ENCODE peak calls at places on chromosomes 5 and 9, in eight cellular contexts. A is fibroblast of lung; P is right cardiac atrium; R is CD8-positive, alpha-beta memory T cell; M is naive thymus-derived CD4-positive, alpha-beta T cell; V is left ventricle myocardium inferior; N is effector memory CD4-positive, alpha-beta T cell; J is neuronal stem cell. H is an unnamed sample. For H3K27me3, the result is how much of the 10 kb centered on the place peaks cover.

GRCh38 chr9:28848671-28849070 is 1275.4 kb upstream of the C9orf72 start:
- DNase-seq in R (no peak), V (no peak), N (no peak), P (no peak), J (no peak), M (no peak), A (no peak), H (no peak)

GRCh38 chr5:13629218-13629617 is 315.3 kb downstream of the DNAH5 start:
- DNase-seq in M (no peak), N (no peak), V (no peak), R (no peak), A (no peak), J (no peak), P (no peak), H (no peak)

GRCh38 chr5:163529698-163530097 is 24.3 kb downstream of the MAT2B start:
- DNase-seq in N (no peak), M (no peak), A (no peak), V (peak), P (peak), J (no peak), R (no peak), H (no peak)

GRCh38 chr5:167998148-167998767 is 293.2 kb upstream of the WWC1 start:
- DNase-seq in R (no peak), V (no peak), P (no peak), A (peak), J (no peak), N (no peak), M (no peak), H (no peak)

GRCh38 chr9:127962278-127962677 is 18.5 kb downstream of the EEIG1 start:
- DNase-seq in A (no peak), N (no peak), P (peak), M (no peak), J (no peak), V (no peak), R (no peak), H (no peak)

GRCh38 chr5:178424141-178424855 is 165.9 kb downstream of the COL23A1 start:
- DNase-seq in J (no peak), R (no peak), N (no peak), V (no peak), P (no peak), M (no peak), A (no peak), H (no peak)

GRCh38 chr9:88741335-88741734 is 206.4 kb downstream of the NXNL2 start:
- DNase-seq in P (no peak), N (no peak), V (no peak), M (no peak), J (no peak), A (no peak), R (no peak), H (peak)

GRCh38 chr9:116337015-116337414 is 183.4 kb downstream of the PAPPA start:
- DNase-seq in A (peak), P (no peak), R (no peak), M (no peak), V (no peak), J (no peak), N (no peak), H (peak)

GRCh38 chr5:97149689-97150088 is 7.3 kb upstream of the LIX1 start:
- DNase-seq in A (no peak), M (no peak), N (no peak), V (no peak), R (no peak), J (no peak), P (no peak), H (no peak)

GRCh38 chr9:121284733-121285451 is 16.9 kb downstream of the GSN start:
- DNase-seq in N (no peak), P (no peak), M (no peak), J (no peak), V (no peak), A (no peak), R (no peak), H (no peak)

GRCh38 chr5:137896560-137896959 is 7.3 kb downstream of the PKD2L2 start:
- DNase-seq in A (no peak), J (no peak), N (no peak), P (no peak), R (no peak), V (no peak), M (no peak), H (no peak)

GRCh38 chr5:66425842-66426241 is 170.4 kb upstream of the MAST4 start:
- DNase-seq in N (no peak), J (no peak), P (no peak), A (no peak), M (no peak), V (no peak), R (no peak), H (no peak)

GRCh38 chr5:81853005-81853357 is 102.1 kb upstream of the SSBP2 start:
- DNase-seq in N (no peak), A (no peak), J (no peak), V (no peak), R (no peak), P (no peak), M (no peak), H (no peak)

GRCh38 chr5:85108471-85108870 is 723.8 kb upstream of the EDIL3 start:
- DNase-seq in M (no peak), A (no peak), N (no peak), P (no peak), R (no peak), V (no peak), J (no peak), H (no peak)

GRCh38 chr9:89425921-89426388 is 72.0 kb downstream of the SEMA4D start:
- DNase-seq in R (no peak), A (peak), M (no peak), J (no peak), P (no peak), V (no peak), N (no peak), H (no peak)

GRCh38 chr9:83935276-83935890 is 14.2 kb upstream of the KIF27 start:
- DNase-seq in N (no peak), A (peak), M (no peak), R (no peak), J (peak), P (no peak), V (no peak), H (peak)

GRCh38 chr5:170757182-170757601 is 26.3 kb upstream of the GABRP start:
- DNase-seq in V (no peak), R (no peak), N (no peak), P (no peak), A (peak), J (no peak), M (no peak), H (no peak)

GRCh38 chr9:136258786-136259516 is 13.3 kb upstream of the QSOX2 start:
- DNase-seq in R (no peak), N (no peak), V (no peak), A (no peak), P (no peak), M (no peak), J (no peak), H (no peak)

GRCh38 chr5:1761453-1761755 is 38.2 kb downstream of the MRPL36 start:
- DNase-seq in V (no peak), J (no peak), A (no peak), P (no peak), M (peak), R (no peak), N (no peak), H (no peak)

GRCh38 chr9:130542457-130543228 is 36.7 kb upstream of the FUBP3 start:
- DNase-seq in P (no peak), M (no peak), N (no peak), R (no peak), J (no peak), A (no peak), V (no peak), H (no peak)

GRCh38 chr5:176383961-176384360 is 4.4 kb downstream of the NOP16 start:
- DNase-seq in M (no peak), N (no peak), V (no peak), P (no peak), J (no peak), R (no peak), A (no peak), H (no peak)

GRCh38 chr5:61277190-61277589 is 54.9 kb upstream of the ZSWIM6 start:
- DNase-seq in R (no peak), N (no peak), J (no peak), M (no peak), A (peak), P (peak), V (no peak), H (no peak)

GRCh38 chr5:116788851-116789403 is 214.3 kb upstream of the SEMA6A start:
- DNase-seq in V (no peak), M (no peak), A (no peak), R (no peak), N (no peak), J (no peak), P (no peak), H (no peak)

GRCh38 chr5:142634375-142635018 is 51.4 kb downstream of the FGF1 start:
- DNase-seq in R (no peak), N (no peak), V (no peak), A (peak), J (no peak), M (no peak), P (no peak), H (no peak)

GRCh38 chr5:148372883-148373282 is 10.9 kb upstream of the FBXO38 start:
- DNase-seq in P (no peak), R (no peak), M (no peak), A (peak), N (no peak), J (no peak), V (no peak), H (no peak)

GRCh38 chr5:134917070-134917831 is 12.3 kb downstream of the PCBD2 start:
- DNase-seq in M (no peak), P (no peak), A (no peak), J (no peak), N (no peak), V (no peak), R (no peak), H (no peak)

GRCh38 chr9:134623408-134624066 is 18.1 kb upstream of the COL5A1 start:
- DNase-seq in R (no peak), M (no peak), V (no peak), P (peak), J (no peak), N (no peak), A (peak), H (no peak)

GRCh38 chr9:134625361-134626140 is 16.1 kb upstream of the COL5A1 start:
- DNase-seq in M (no peak), R (no peak), P (peak), A (peak), J (no peak), N (no peak), V (no peak), H (no peak)

GRCh38 chr9:134626141-134626423 is 15.5 kb upstream of the COL5A1 start:
- DNase-seq in A (no peak), R (no peak), N (no peak), M (no peak), V (no peak), P (no peak), J (no peak), H (no peak)

GRCh38 chr9:134624119-134624826 is 17.3 kb upstream of the COL5A1 start:
- DNase-seq in V (no peak), R (no peak), N (no peak), J (no peak), M (no peak), P (peak), A (no peak), H (no peak)

GRCh38 chr9:134624827-134625181 is 16.8 kb upstream of the COL5A1 start:
- DNase-seq in R (no peak), M (no peak), J (no peak), A (peak), V (no peak), P (peak), N (no peak), H (no peak)
- H3K4me3 ChIP-seq in R (no peak), M (no peak), J (no peak), A (no peak), V (no peak), P (no peak), N (no peak), H (no peak)

DNA sequence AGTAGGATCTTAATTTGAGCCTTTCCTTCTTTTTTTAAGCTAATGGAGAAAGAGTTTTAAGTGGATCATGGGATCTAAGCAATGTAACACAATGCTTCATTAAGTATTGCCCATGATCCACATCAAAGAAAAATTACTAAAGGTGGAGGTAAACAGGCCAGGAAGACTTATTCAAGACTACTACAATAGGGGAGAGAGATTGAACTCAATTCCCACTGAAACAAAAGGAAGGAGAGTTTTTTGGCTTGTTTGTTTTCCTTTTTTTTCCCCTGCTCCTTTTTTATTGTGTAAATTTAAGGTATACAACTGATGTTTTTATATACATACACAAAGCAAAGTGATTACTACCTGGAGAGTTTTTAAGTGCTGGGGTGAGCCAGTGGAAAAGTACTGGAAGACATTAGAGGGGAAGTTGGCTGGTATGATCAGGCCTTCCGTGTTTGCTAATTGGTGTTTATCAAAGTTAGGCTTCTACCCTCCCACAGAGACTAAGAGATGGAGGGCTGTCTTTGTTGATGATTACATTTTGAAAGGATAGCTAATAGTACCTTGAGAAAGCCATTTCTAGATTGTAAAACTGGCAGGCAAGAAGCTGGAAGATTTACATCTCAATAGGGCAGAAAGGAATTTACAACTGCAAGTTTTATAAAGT is 262.7 kb downstream of the CHSY3 start:
- DNase-seq in M (no peak), R (no peak), A (no peak), V (no peak), N (no peak), P (no peak), J (no peak), H (no peak)
- H3K27ac ChIP-seq in M (no peak), R (no peak), A (no peak), V (no peak), N (no peak), P (no peak), J (no peak), H (no peak)

GRCh38 chr9:93944011-93944410 is 11.1 kb downstream of the BARX1 start:
- DNase-seq in P (no peak), J (no peak), R (no peak), V (no peak), N (no peak), A (no peak), M (no peak), H (no peak)
- H3K27me3 ChIP-seq in P (under half), J (half or more), R (under half), V (half or more), N (under half), A (under half), M (under half), H (under half)

GRCh38 chr5:139653616-139654015 is 5.5 kb downstream of the CXXC5 start:
- DNase-seq in N (no peak), M (no peak), P (peak), V (no peak), A (no peak), J (no peak), R (no peak), H (no peak)
- H3K4me3 ChIP-seq in N (no peak), M (no peak), P (no peak), V (peak), A (no peak), J (no peak), R (no peak), H (no peak)

GRCh38 chr5:10604975-10605374 is 41.1 kb downstream of the ANKRD33B start:
- DNase-seq in M (no peak), R (no peak), J (no peak), V (no peak), A (no peak), N (no peak), P (no peak), H (no peak)

GRCh38 chr5:10601246-10602030 is 37.6 kb downstream of the ANKRD33B start:
- DNase-seq in J (no peak), V (peak), M (no peak), A (peak), R (no peak), P (peak), N (no peak), H (peak)

GRCh38 chr5:10599828-10600227 is 36.0 kb downstream of the ANKRD33B start:
- DNase-seq in J (no peak), A (peak), P (no peak), M (no peak), N (no peak), R (no peak), V (no peak), H (no peak)

GRCh38 chr5:10600629-10601245 is 36.9 kb downstream of the ANKRD33B start:
- DNase-seq in J (no peak), A (peak), N (no peak), M (no peak), R (no peak), P (no peak), V (no peak), H (no peak)

GRCh38 chr5:10602031-10602806 is 38.3 kb downstream of the ANKRD33B start:
- DNase-seq in V (peak), N (no peak), A (no peak), M (no peak), R (no peak), J (no peak), P (peak), H (peak)
- H3K27ac ChIP-seq in V (peak), N (no peak), A (no peak), M (no peak), R (peak), J (no peak), P (peak), H (peak)

GRCh38 chr9:14341437-14342133 is 27.6 kb upstream of the NFIB start:
- DNase-seq in V (no peak), P (peak), J (no peak), M (no peak), N (no peak), A (no peak), R (no peak), H (no peak)
- H3K27me3 ChIP-seq in V (under half), P (under half), J (under half), M (under half), N (under half), A (half or more), R (under half), H (under half)

DNA sequence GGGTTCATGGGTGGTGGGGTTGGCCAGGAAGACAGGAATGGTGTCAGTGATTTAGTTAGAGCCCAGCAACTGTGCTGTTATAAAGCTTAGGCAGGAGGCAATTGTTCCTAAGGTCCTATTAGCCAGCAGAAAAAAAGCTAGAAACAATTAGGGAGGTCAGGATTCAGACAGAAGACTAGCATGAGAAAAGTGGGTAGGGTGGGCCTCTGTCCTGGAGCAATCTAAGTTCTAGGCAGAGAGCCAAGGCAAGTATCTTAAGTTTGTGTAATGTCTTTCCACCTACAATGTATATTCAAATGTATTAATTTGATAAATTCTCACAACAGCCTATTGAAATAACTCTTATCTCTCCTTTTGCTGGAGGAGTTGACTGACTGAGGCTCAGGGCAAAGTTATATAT is 6.1 kb upstream of the ZFAND5 start:
- DNase-seq in M (no peak), V (no peak), P (no peak), N (no peak), A (no peak), J (no peak), R (no peak), H (no peak)
- H3K4me3 ChIP-seq in M (no peak), V (no peak), P (no peak), N (no peak), A (no peak), J (no peak), R (no peak), H (no peak)

DNA sequence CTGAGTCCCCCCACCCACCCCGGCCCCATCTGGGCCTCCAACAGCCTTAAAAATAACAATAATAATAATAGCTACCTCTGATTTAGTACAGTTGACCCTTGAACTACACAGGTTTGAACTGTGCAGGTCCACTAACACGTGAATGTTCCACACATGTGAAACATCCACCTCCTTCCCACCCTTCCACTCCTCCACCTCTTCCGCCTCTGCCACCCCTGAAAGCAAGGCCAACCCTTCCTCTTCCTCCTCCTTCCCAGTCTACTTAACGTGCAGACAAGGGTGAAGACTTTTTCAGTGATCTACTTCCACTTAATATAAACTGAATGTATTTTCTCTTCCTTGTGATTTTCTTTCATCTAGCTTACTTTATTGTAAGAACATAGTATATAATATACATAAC is 10.8 kb downstream of the PDGFRB start:
- DNase-seq in P (no peak), J (no peak), A (no peak), M (no peak), V (no peak), N (no peak), R (no peak), H (no peak)
- H3K27ac ChIP-seq in P (peak), J (no peak), A (peak), M (no peak), V (peak), N (no peak), R (no peak), H (no peak)

H was measured in SJCRH30.